ENCODE peak calls at places on chromosomes 5 and 9, in five cellular contexts. M, H, X, F and Z are unnamed samples.

GRCh38 chr5:92687793-92688467 is 893.1 kb downstream of the NR2F1-AS1 start:
- DNase-seq in M (no peak), F (no peak), X (peak), H (peak), Z (peak)

GRCh38 chr9:106775960-106776359 is 87.0 kb upstream of the ZNF462 start:
- DNase-seq in X (no peak), F (no peak), H (no peak), M (no peak), Z (no peak)

GRCh38 chr5:86909896-86910295 is 292.2 kb downstream of the COX7C start:
- DNase-seq in H (no peak), F (no peak), M (no peak), X (no peak), Z (no peak)

GRCh38 chr5:135999396-136000139 is 29.2 kb upstream of the TGFBI start:
- DNase-seq in F (no peak), H (no peak), X (no peak), M (no peak), Z (no peak)

GRCh38 chr5:127025507-127025906 is 4.9 kb downstream of the MARCHF3 start:
- DNase-seq in M (no peak), H (no peak), F (no peak), X (no peak), Z (no peak)

GRCh38 chr9:115764649-115765048 is 388.9 kb upstream of the PAPPA start:
- DNase-seq in X (no peak), M (no peak), H (no peak), F (no peak), Z (no peak)

GRCh38 chr5:54804086-54804485 is 181.3 kb downstream of the ESM1 start:
- DNase-seq in H (no peak), X (no peak), M (no peak), F (no peak), Z (no peak)

GRCh38 chr9:133888779-133889491 is 103.2 kb downstream of the VAV2 start:
- DNase-seq in H (no peak), X (no peak), M (no peak), F (no peak), Z (peak)

GRCh38 chr9:134405527-134405926 is 79.3 kb downstream of the RXRA start:
- DNase-seq in H (no peak), F (no peak), M (no peak), X (no peak), Z (no peak)

GRCh38 chr5:90547072-90547536 is 11.5 kb upstream of the ADGRV1 start:
- DNase-seq in X (peak), H (no peak), M (no peak), F (no peak), Z (no peak)

GRCh38 chr5:139817362-139817761 is 21.8 kb downstream of the PSD2 start:
- DNase-seq in F (no peak), M (no peak), H (no peak), X (no peak), Z (no peak)

GRCh38 chr5:93578813-93579560 is 2.0 kb downstream of the NR2F1-AS1 start:
- DNase-seq in X (no peak), H (no peak), F (no peak), M (no peak), Z (peak)

GRCh38 chr9:133658442-133659431 is 22.6 kb downstream of the DBH start:
- DNase-seq in M (no peak), F (peak), X (peak), H (no peak), Z (no peak)

GRCh38 chr9:37967681-37968080 is 63.8 kb upstream of the SLC25A51 start:
- DNase-seq in H (no peak), F (no peak), M (no peak), X (no peak), Z (no peak)

GRCh38 chr9:130051855-130052254 is 1.9 kb upstream of the GPR107 start:
- DNase-seq in F (peak), H (no peak), X (no peak), M (no peak), Z (no peak)

GRCh38 chr9:123611228-123611627 is 255.2 kb downstream of the CRB2 start:
- DNase-seq in M (no peak), X (no peak), F (no peak), H (no peak), Z (no peak)

GRCh38 chr5:69224520-69224919 is 10.2 kb upstream of the CDK7 start:
- DNase-seq in X (no peak), M (no peak), H (no peak), F (no peak), Z (no peak)

GRCh38 chr5:14706615-14707021 is 42.1 kb downstream of the OTULIN start:
- DNase-seq in X (no peak), M (no peak), F (no peak), H (no peak), Z (peak)

GRCh38 chr5:55572011-55572410 is 37.2 kb upstream of the PLPP1 start:
- DNase-seq in H (no peak), F (no peak), X (peak), M (no peak), Z (no peak)

GRCh38 chr9:121503443-121503842 is 3.8 kb upstream of the GGTA1 start:
- DNase-seq in H (no peak), F (no peak), X (no peak), M (no peak), Z (peak)

GRCh38 chr9:72396247-72397091 is 31.5 kb upstream of the ZFAND5 start:
- DNase-seq in F (no peak), H (no peak), M (no peak), X (peak), Z (no peak)

GRCh38 chr9:111179577-111179976 is 141.3 kb upstream of the LPAR1 start:
- DNase-seq in M (peak), F (no peak), X (no peak), H (no peak), Z (no peak)

GRCh38 chr9:98688710-98689495 is 19.8 kb downstream of the GABBR2 start:
- DNase-seq in F (peak), M (no peak), X (no peak), H (no peak), Z (no peak)

GRCh38 chr9:136613824-136614371 is 48.8 kb upstream of the EGFL7 start:
- DNase-seq in H (no peak), X (no peak), F (no peak), M (no peak), Z (no peak)

GRCh38 chr5:139410886-139411835 is 7.3 kb upstream of the SPATA24 start:
- DNase-seq in H (no peak), M (no peak), F (no peak), X (no peak), Z (no peak)

GRCh38 chr9:136789523-136789937 is 1.6 kb upstream of the TMEM141 start:
- DNase-seq in X (peak), H (no peak), M (no peak), F (no peak), Z (no peak)

GRCh38 chr9:22147818-22148573 is 138.9 kb upstream of the CDKN2B start:
- DNase-seq in F (no peak), X (peak), H (no peak), M (no peak), Z (no peak)

GRCh38 chr5:125914471-125914870 is 508.7 kb upstream of the GRAMD2B start:
- DNase-seq in F (no peak), M (no peak), H (no peak), X (no peak), Z (no peak)
- TF ChIP-seq MAX in F (no peak), M (no peak), H (no peak), X (no peak), Z (no peak)

DNA sequence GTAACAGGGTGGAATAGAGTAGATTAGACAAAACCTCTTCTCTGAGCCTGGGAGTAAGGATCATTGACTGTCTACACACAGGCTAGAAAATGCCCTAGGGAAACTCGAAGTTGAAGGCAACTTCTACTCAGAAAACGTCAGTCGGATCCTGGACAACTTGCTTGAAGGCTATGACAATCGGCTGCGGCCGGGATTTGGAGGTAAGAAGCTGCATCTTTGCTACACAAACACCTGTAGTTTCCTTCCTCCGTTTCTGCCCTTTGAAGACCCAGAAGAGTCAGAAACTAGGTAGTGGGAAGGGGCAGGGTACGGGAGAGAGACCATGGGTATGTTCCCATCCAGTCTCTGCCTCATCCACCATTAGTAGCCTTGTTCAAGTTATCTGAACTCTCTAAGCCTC is 628 bp downstream of the GABRA6 start:
- DNase-seq in X (no peak), H (no peak), M (no peak), F (no peak), Z (no peak)
- TF ChIP-seq CHD2 in X (no peak), H (no peak), M (no peak), F (no peak), Z (no peak)

GRCh38 chr5:130335116-130335515 is 430.9 kb downstream of the CHSY3 start:
- DNase-seq in M (no peak), X (no peak), F (no peak), H (no peak), Z (no peak)
- TF ChIP-seq TAF1 in M (no peak), X (no peak), F (no peak), H (no peak), Z (no peak)

GRCh38 chr5:72238712-72239445 is 81.2 kb downstream of the MRPS27 start:
- DNase-seq in X (no peak), H (peak), M (no peak), F (no peak), Z (no peak)
- TF ChIP-seq MAX in X (no peak), H (no peak), M (no peak), F (no peak), Z (no peak)

DNA sequence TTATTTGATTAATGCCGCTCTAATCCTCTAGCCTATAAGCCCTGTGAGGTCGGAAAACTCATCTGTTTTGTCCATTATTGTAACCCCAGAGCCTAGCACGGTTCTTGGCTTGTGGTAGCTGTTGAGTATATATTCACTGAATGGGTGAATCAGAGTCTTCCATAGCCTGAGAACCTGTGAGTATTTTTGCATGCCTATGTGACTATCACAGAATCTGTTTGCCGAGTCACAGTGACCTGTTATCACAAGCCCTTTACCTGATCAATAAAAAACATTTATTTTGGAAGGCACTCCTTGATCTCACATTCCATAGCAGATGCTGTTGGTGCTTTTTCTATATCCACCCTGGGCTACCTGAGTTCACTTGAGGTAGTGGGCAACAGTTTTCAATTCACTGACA is 125.0 kb upstream of the STC2 start:
- DNase-seq in F (no peak), H (no peak), X (no peak), M (no peak), Z (no peak)
- TF ChIP-seq CHD2 in F (no peak), H (no peak), X (no peak), M (no peak), Z (no peak)

GRCh38 chr9:87255437-87256155 is 242.1 kb upstream of the DAPK1 start:
- DNase-seq in H (no peak), M (no peak), F (no peak), X (no peak), Z (no peak)
- TF ChIP-seq TAF1 in H (no peak), M (no peak), F (no peak), X (no peak), Z (no peak)

GRCh38 chr5:38768411-38769211 is 77.2 kb upstream of the OSMR start:
- DNase-seq in X (no peak), F (no peak), M (no peak), H (no peak), Z (no peak)
- TF ChIP-seq MAX in X (no peak), F (no peak), M (no peak), H (no peak), Z (no peak)

GRCh38 chr9:128051932-128052734 is 15.0 kb downstream of the NAIF1 start:
- DNase-seq in X (no peak), M (no peak), F (no peak), H (no peak), Z (no peak)
- TF ChIP-seq CHD2 in X (no peak), M (no peak), F (no peak), H (no peak), Z (no peak)

GRCh38 chr9:85137606-85138150 is 468.1 kb downstream of the NTRK2 start:
- DNase-seq in X (no peak), F (no peak), M (no peak), H (no peak), Z (no peak)

GRCh38 chr9:85147046-85147640 is 477.6 kb downstream of the NTRK2 start:
- DNase-seq in F (no peak), H (no peak), X (no peak), M (no peak), Z (no peak)

GRCh38 chr9:85136978-85137377 is 467.4 kb downstream of the NTRK2 start:
- DNase-seq in F (no peak), X (no peak), M (no peak), H (no peak), Z (no peak)

DNA sequence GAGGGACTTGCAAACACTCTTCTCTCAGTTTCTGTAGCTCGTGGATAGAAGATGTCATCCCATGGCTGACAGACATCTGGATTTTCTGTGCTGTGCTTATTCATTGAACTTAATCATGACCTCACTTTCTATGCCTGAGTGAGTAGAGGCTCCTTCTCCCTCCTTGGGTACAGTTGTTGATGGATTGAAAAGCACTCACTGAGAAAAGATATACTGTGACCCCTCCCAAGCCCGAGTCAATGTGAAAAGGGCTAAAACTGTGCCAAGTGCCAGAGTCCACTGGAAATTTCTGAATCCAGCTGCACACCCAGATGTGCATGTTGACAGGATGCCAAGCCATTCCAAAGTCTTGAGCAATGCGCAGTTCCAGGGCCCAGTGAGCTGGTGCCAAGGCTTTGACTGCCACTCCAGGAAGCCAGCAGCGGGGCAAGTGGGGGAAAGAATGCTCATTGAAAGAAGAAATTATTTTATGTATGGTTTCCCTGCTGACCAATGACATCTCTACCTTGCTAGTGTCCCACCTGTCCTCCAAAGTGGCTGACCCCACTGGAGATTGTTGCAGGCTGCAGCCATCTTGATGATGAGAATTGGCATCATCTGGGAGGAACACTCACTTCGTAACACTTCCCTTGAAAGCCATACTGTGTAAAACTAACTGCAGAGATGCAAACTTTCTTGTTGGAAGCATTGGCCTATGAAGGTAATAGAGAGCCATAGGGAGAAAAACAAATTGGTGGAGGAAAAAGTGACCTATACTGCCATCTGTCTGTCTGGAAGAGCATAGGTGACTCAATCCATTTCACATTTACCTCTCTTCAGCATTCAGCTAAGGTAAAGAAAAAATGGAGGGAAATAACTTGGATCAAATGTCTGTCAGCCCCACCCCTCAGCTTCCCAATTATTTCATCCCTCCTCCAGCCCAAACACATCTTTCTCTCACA is 473.2 kb downstream of the NTRK2 start:
- DNase-seq in X (peak), M (peak), H (no peak), F (no peak), Z (peak)
- TF ChIP-seq TAF1 in X (no peak), M (no peak), H (no peak), F (no peak), Z (no peak)

GRCh38 chr5:177302354-177303110 is 987 bp downstream of the RAB24 start:
- DNase-seq in H (no peak), M (no peak), F (peak), X (no peak), Z (peak)

GRCh38 chr5:177303121-177303924 is at the start of the genes PRELID1 and RAB24:
- DNase-seq in H (no peak), X (peak), M (no peak), F (peak), Z (peak)

GRCh38 chr5:177304392-177305119 is 957 bp downstream of the PRELID1 start:
- DNase-seq in M (no peak), H (no peak), F (peak), X (peak), Z (peak)

GRCh38 chr5:177301503-177302165 is 1.9 kb downstream of the RAB24 start:
- DNase-seq in M (no peak), F (no peak), H (no peak), X (no peak), Z (no peak)

DNA sequence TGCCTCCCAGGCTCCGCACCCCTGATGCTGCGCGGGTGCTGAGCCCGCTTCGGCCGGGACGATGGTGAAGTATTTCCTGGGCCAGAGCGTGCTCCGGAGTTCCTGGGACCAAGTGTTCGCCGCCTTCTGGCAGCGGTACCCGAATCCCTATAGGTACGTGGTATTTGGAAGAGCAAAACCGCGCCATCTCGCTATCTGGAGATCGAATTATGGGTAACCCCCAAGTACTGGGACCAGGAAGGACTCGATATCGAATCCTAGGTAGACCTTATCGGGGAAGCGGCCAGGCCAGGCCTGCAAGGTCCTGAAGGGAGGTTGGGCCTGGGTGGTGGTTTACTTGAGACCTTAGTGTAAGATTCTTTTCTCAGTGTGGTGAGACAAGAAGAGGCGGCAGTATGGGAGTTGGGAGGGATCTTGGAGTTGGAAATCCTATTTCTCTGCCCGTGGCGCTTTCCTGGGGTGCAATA is 359 bp downstream of the PRELID1 start:
- DNase-seq in M (no peak), X (no peak), H (no peak), F (peak), Z (peak)
- TF ChIP-seq MAX in M (no peak), X (no peak), H (no peak), F (no peak), Z (no peak)